ENCODE peak calls at places on chromosomes 7 and 10, in eight cellular contexts. V is fibroblast of pulmonary artery, G is MCF 10A, C is astrocyte, X is heart left ventricle, I is prostate gland, R is H9, N is nephron progenitor cell. Y is an unnamed sample.

GRCh38 chr10:123858039-123858740 is 33.4 kb downstream of the CPXM2 start:
- DNase-seq in V (no peak), G (no peak), C (no peak), X (no peak), I (no peak), R (no peak), N (no peak), Y (no peak)

GRCh38 chr10:110007171-110007700 is 548 bp upstream of the ADD3 start:
- DNase-seq in V (no peak), G (peak), C (no peak), X (no peak), I (no peak), R (no peak), N (no peak), Y (no peak)

GRCh38 chr7:55019691-55020480 is 1.1 kb downstream of the EGFR start:
- DNase-seq in V (no peak), G (peak), C (no peak), X (no peak), I (peak), R (peak), N (peak), Y (no peak)

GRCh38 chr7:55878701-55879100 is 8.6 kb upstream of the ZNF713 start:
- DNase-seq in V (no peak), G (no peak), C (no peak), X (no peak), I (no peak), R (no peak), N (no peak), Y (no peak)

GRCh38 chr10:19629559-19629958 is 186.7 kb upstream of the PLXDC2 start:
- DNase-seq in V (peak), G (no peak), C (peak), X (peak), I (no peak), R (peak), N (peak), Y (no peak)

GRCh38 chr7:35736725-35737124 is 41.8 kb upstream of the HERPUD2 start:
- DNase-seq in V (peak), G (peak), C (peak), X (no peak), I (no peak), R (no peak), N (no peak), Y (no peak)

GRCh38 chr7:44884553-44885393 is 557 bp downstream of the PURB start:
- DNase-seq in V (peak), G (peak), C (peak), X (peak), I (peak), R (peak), N (peak), Y (peak)

GRCh38 chr7:136136906-136137305 is 159.7 kb upstream of the MTPN start:
- DNase-seq in V (no peak), G (no peak), C (no peak), X (no peak), I (no peak), R (no peak), N (no peak), Y (no peak)

GRCh38 chr7:173120-173918 is 19.1 kb upstream of the FAM20C start:
- DNase-seq in V (no peak), G (no peak), C (no peak), X (no peak), I (no peak), R (no peak), N (peak), Y (no peak)

GRCh38 chr7:133491846-133492652 is 239.2 kb downstream of the EXOC4 start:
- DNase-seq in V (peak), G (peak), C (peak), X (no peak), I (no peak), R (no peak), N (no peak), Y (no peak)

GRCh38 chr7:26208040-26208439 is 6.5 kb downstream of the CBX3 start:
- DNase-seq in V (no peak), G (no peak), C (no peak), X (no peak), I (no peak), R (no peak), N (no peak), Y (no peak)

GRCh38 chr10:64170791-64171190 is 649.6 kb downstream of the REEP3 start:
- DNase-seq in V (no peak), G (no peak), C (no peak), X (peak), I (no peak), R (no peak), N (no peak), Y (no peak)

GRCh38 chr7:65475734-65476319 is 102.2 kb downstream of the ZNF92 start:
- DNase-seq in V (no peak), G (no peak), C (peak), X (no peak), I (no peak), R (no peak), N (no peak), Y (peak)

GRCh38 chr7:50475340-50475739 is 25.2 kb upstream of the FIGNL1 start:
- DNase-seq in V (no peak), G (no peak), C (no peak), X (no peak), I (no peak), R (no peak), N (no peak), Y (no peak)

GRCh38 chr10:88553116-88553752 is 29.9 kb downstream of the RNLS start:
- DNase-seq in V (peak), G (peak), C (peak), X (peak), I (peak), R (no peak), N (peak), Y (no peak)

GRCh38 chr10:74431816-74432215 is 280.8 kb downstream of the ADK start:
- DNase-seq in V (no peak), G (no peak), C (no peak), X (no peak), I (no peak), R (no peak), N (no peak), Y (no peak)

GRCh38 chr10:84265378-84265777 is 20.5 kb downstream of the RGR start:
- DNase-seq in V (no peak), G (no peak), C (no peak), X (no peak), I (no peak), R (no peak), N (no peak), Y (no peak)

GRCh38 chr7:82677493-82677892 is 233.9 kb upstream of the CACNA2D1 start:
- DNase-seq in V (no peak), G (no peak), C (peak), X (no peak), I (no peak), R (no peak), N (no peak), Y (peak)

GRCh38 chr7:130560972-130561371 is 69.1 kb downstream of the MEST start:
- DNase-seq in V (peak), G (peak), C (peak), X (no peak), I (no peak), R (no peak), N (no peak), Y (no peak)

GRCh38 chr7:148700693-148701092 is 2.0 kb downstream of the CUL1 start:
- DNase-seq in V (peak), G (peak), C (peak), X (no peak), I (no peak), R (no peak), N (peak), Y (no peak)

GRCh38 chr10:113283189-113283588 is 269.7 kb upstream of the HABP2 start:
- DNase-seq in V (no peak), G (no peak), C (no peak), X (no peak), I (no peak), R (no peak), N (no peak), Y (no peak)

GRCh38 chr7:121872831-121873764 is at the start of gene PTPRZ1:
- DNase-seq in V (peak), G (peak), C (peak), X (no peak), I (peak), R (peak), N (peak), Y (no peak)

GRCh38 chr7:38656976-38657375 is 25.8 kb upstream of the AMPH start:
- DNase-seq in V (peak), G (peak), C (no peak), X (no peak), I (no peak), R (no peak), N (no peak), Y (no peak)

GRCh38 chr10:74081192-74081803 is 69.3 kb downstream of the AP3M1 start:
- DNase-seq in V (peak), G (peak), C (peak), X (no peak), I (peak), R (peak), N (peak), Y (no peak)

GRCh38 chr7:151660141-151660540 is 140.4 kb upstream of the RHEB start:
- DNase-seq in V (no peak), G (no peak), C (peak), X (no peak), I (no peak), R (no peak), N (no peak), Y (no peak)

GRCh38 chr7:151661556-151661955 is 141.9 kb upstream of the RHEB start:
- DNase-seq in V (no peak), G (no peak), C (no peak), X (no peak), I (no peak), R (no peak), N (no peak), Y (no peak)

GRCh38 chr7:151663382-151664100 is 143.8 kb upstream of the RHEB start:
- DNase-seq in V (peak), G (peak), C (no peak), X (no peak), I (no peak), R (no peak), N (no peak), Y (no peak)

GRCh38 chr7:151664268-151664667 is 144.6 kb upstream of the RHEB start:
- DNase-seq in V (no peak), G (no peak), C (no peak), X (no peak), I (no peak), R (no peak), N (no peak), Y (no peak)

GRCh38 chr7:151662291-151662690 is 142.6 kb upstream of the RHEB start:
- DNase-seq in V (no peak), G (no peak), C (no peak), X (no peak), I (no peak), R (no peak), N (no peak), Y (no peak)
- TF ChIP-seq CTCF in V (no peak), G (no peak), C (no peak), X (no peak), I (no peak), R (no peak), N (no peak), Y (no peak)

GRCh38 chr10:101614957-101615759 is 27.0 kb downstream of the DPCD start:
- DNase-seq in V (no peak), G (no peak), C (no peak), X (no peak), I (no peak), R (no peak), N (no peak), Y (no peak)
- TF ChIP-seq CTCF in V (no peak), G (no peak), C (no peak), X (no peak), I (no peak), R (no peak), N (no peak), Y (no peak)

GRCh38 chr10:49512121-49512809 is 26.7 kb downstream of the ERCC6 start:
- DNase-seq in V (peak), G (peak), C (peak), X (no peak), I (peak), R (no peak), N (peak), Y (no peak)
- TF ChIP-seq CTCF in V (peak), G (peak), C (peak), X (peak), I (peak), R (peak), N (peak), Y (peak)

GRCh38 chr7:129298268-129298893 is 73.6 kb downstream of the AHCYL2 start:
- DNase-seq in V (peak), G (peak), C (peak), X (peak), I (peak), R (no peak), N (peak), Y (peak)
- TF ChIP-seq CTCF in V (peak), G (peak), C (peak), X (peak), I (peak), R (peak), N (peak), Y (peak)

GRCh38 chr7:80095545-80095944 is 39.1 kb upstream of the GNAI1 start:
- DNase-seq in V (peak), G (peak), C (no peak), X (no peak), I (no peak), R (no peak), N (no peak), Y (no peak)
- TF ChIP-seq CTCF in V (peak), G (peak), C (peak), X (peak), I (peak), R (peak), N (peak), Y (no peak)

GRCh38 chr10:29658984-29659769 is 24.4 kb upstream of the SVIL start:
- DNase-seq in V (peak), G (peak), C (peak), X (no peak), I (peak), R (no peak), N (no peak), Y (peak)
- TF ChIP-seq CTCF in V (peak), G (peak), C (peak), X (no peak), I (peak), R (peak), N (no peak), Y (no peak)

GRCh38 chr10:10833955-10834354 is 183.7 kb upstream of the CELF2 start:
- DNase-seq in V (no peak), G (no peak), C (no peak), X (no peak), I (no peak), R (no peak), N (no peak), Y (no peak)

GRCh38 chr10:10826125-10826524 is 191.5 kb upstream of the CELF2 start:
- DNase-seq in V (peak), G (peak), C (peak), X (no peak), I (no peak), R (no peak), N (no peak), Y (no peak)

GRCh38 chr10:10824611-10825148 is 193.0 kb upstream of the CELF2 start:
- DNase-seq in V (peak), G (no peak), C (peak), X (peak), I (no peak), R (no peak), N (no peak), Y (no peak)

GRCh38 chr10:10831085-10831484 is 186.6 kb upstream of the CELF2 start:
- DNase-seq in V (peak), G (peak), C (peak), X (no peak), I (no peak), R (no peak), N (no peak), Y (no peak)

GRCh38 chr10:10830316-10831061 is 187.2 kb upstream of the CELF2 start:
- DNase-seq in V (peak), G (peak), C (peak), X (no peak), I (no peak), R (no peak), N (no peak), Y (no peak)
- TF ChIP-seq CTCF in V (no peak), G (no peak), C (no peak), X (no peak), I (no peak), R (no peak), N (no peak), Y (no peak)